ENCODE peak calls at places on chromosomes 7 and 10, in ten cellular contexts. X, D, B, J, Q, M, G, I, K and V are unnamed samples.

GRCh38 chr10:79146611-79147130 is 77.9 kb downstream of the ZMIZ1 start:
- DNase-seq in X (no peak), D (peak; percentile 56), B (peak; percentile 62), J (no peak), Q (no peak), M (no peak), G (no peak), I (no peak), K (no peak), V (no peak)

GRCh38 chr10:115948415-115948814 is 324.6 kb downstream of the GFRA1 start:
- DNase-seq in X (no peak), D (no peak), B (no peak), J (no peak), Q (no peak), M (no peak), G (no peak), I (peak; percentile 24), K (no peak), V (no peak)

GRCh38 chr10:124743188-124744046 is 761 bp downstream of the FAM53B start:
- DNase-seq in X (peak; percentile 34), D (no peak), B (peak; percentile 48), J (no peak), Q (peak; percentile 57), M (no peak), G (no peak), I (peak; percentile 63), K (peak; percentile 49), V (no peak)

GRCh38 chr10:100998183-100998990 is 1.2 kb upstream of the LZTS2 start:
- DNase-seq in X (peak; percentile 82), D (peak; percentile 90), B (peak; percentile 90), J (no peak), Q (peak; percentile 69), M (no peak), G (peak; percentile 72), I (peak; percentile 87), K (peak; percentile 66), V (peak; percentile 72)

GRCh38 chr10:49650724-49651034 is 28.8 kb upstream of the C10orf53 start:
- DNase-seq in X (no peak), D (no peak), B (no peak), J (no peak), Q (no peak), M (no peak), G (no peak), I (no peak), K (no peak), V (peak; percentile 75)

GRCh38 chr7:17696422-17696821 is 243.9 kb downstream of the SNX13 start:
- DNase-seq in X (peak; percentile 86), D (peak; percentile 16), B (peak; percentile 19), J (peak; percentile 94), Q (peak; percentile 99), M (no peak), G (no peak), I (no peak), K (no peak), V (no peak)

GRCh38 chr10:70662362-70663220 is 9.7 kb upstream of the ADAMTS14 start:
- DNase-seq in X (peak; percentile 83), D (no peak), B (no peak), J (peak; percentile 6), Q (no peak), M (no peak), G (no peak), I (no peak), K (no peak), V (peak; percentile 19)

GRCh38 chr10:110786172-110786571 is 85.6 kb upstream of the PDCD4 start:
- DNase-seq in X (no peak), D (no peak), B (no peak), J (no peak), Q (peak; percentile 76), M (no peak), G (no peak), I (no peak), K (no peak), V (no peak)

GRCh38 chr10:514137-514671 is 175.3 kb downstream of the DIP2C start:
- DNase-seq in X (no peak), D (no peak), B (no peak), J (no peak), Q (no peak), M (no peak), G (no peak), I (no peak), K (no peak), V (no peak)

GRCh38 chr10:49844775-49845561 is 82.8 kb upstream of the OGDHL start:
- DNase-seq in X (peak; percentile 74), D (peak; percentile 26), B (peak; percentile 4), J (no peak), Q (peak; percentile 59), M (no peak), G (no peak), I (no peak), K (no peak), V (no peak)

GRCh38 chr7:90835861-90836260 is 239.7 kb downstream of the CDK14 start:
- DNase-seq in X (no peak), D (no peak), B (no peak), J (no peak), Q (peak; percentile 50), M (no peak), G (no peak), I (no peak), K (no peak), V (no peak)
- TF ChIP-seq CTCF in X (no peak), D (no peak), B (no peak), J (no peak), Q (no peak), M (no peak), G (no peak), I (no peak), K (no peak), V (no peak)

GRCh38 chr10:103745264-103746247 is 109.8 kb downstream of the SH3PXD2A start:
- DNase-seq in X (no peak), D (peak; percentile 28), B (no peak), J (peak; percentile 91), Q (peak; percentile 90), M (no peak), G (no peak), I (no peak), K (no peak), V (no peak)
- TF ChIP-seq CTCF in X (no peak), D (no peak), B (no peak), J (no peak), Q (no peak), M (no peak), G (no peak), I (no peak), K (no peak), V (no peak)

DNA sequence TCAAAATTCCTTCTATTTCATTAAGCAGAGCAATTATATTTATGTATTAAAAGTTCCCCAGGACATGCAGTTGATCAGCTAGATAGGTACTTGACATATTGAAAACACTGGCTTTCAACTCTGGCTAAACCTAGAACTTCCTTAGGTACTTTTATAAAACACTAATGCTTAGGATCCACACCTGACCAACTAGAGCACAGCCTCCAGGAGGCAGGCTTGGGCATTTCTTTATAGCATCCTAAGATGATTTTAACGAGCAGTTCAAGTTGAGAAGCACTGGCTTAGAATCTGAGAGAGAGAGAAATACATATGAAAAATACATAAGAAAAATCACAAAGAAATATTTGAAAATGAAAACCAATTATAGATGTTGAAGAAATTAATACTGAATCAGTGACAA is 20.8 kb downstream of the SLC26A5 start:
- DNase-seq in X (no peak), D (no peak), B (no peak), J (no peak), Q (no peak), M (no peak), G (no peak), I (no peak), K (no peak), V (no peak)
- TF ChIP-seq CTCF in X (peak; percentile 12), D (no peak), B (no peak), J (no peak), Q (no peak), M (no peak), G (no peak), I (no peak), K (no peak), V (no peak)

GRCh38 chr7:123769371-123769770 is 20.6 kb upstream of the WASL start:
- DNase-seq in X (peak; percentile 54), D (no peak), B (no peak), J (peak; percentile 67), Q (peak; percentile 89), M (no peak), G (no peak), I (no peak), K (no peak), V (no peak)

GRCh38 chr7:123772652-123773051 is 23.8 kb upstream of the WASL start:
- DNase-seq in X (no peak), D (no peak), B (no peak), J (no peak), Q (no peak), M (no peak), G (no peak), I (no peak), K (no peak), V (no peak)

GRCh38 chr7:123771846-123772245 is 23.0 kb upstream of the WASL start:
- DNase-seq in X (no peak), D (no peak), B (no peak), J (no peak), Q (no peak), M (no peak), G (no peak), I (no peak), K (no peak), V (no peak)

GRCh38 chr7:123770378-123770777 is 21.6 kb upstream of the WASL start:
- DNase-seq in X (peak; percentile 82), D (no peak), B (no peak), J (peak; percentile 76), Q (peak; percentile 98), M (no peak), G (peak; percentile 66), I (no peak), K (no peak), V (no peak)

DNA sequence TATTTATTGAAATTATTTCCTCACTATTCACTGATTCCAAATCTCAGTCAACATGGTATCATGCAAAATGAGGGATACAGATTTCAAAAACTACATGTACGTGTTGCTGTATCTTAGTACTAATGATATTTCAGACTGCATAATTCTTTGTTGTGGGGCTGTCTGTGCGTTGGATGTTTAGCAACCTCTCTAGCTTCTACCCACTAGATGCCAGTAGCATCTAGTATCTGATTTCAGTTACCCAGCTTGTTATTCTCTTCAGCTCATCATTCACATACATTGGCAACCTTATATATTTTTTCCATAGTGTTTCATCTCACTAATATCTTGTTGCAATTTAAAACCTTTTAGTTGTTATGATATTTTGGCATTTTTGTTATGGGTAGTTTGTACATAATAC is 22.5 kb upstream of the WASL start:
- DNase-seq in X (no peak), D (no peak), B (no peak), J (no peak), Q (no peak), M (no peak), G (no peak), I (no peak), K (no peak), V (no peak)
- TF ChIP-seq CTCF in X (no peak), D (no peak), B (no peak), J (peak; percentile 19), Q (peak; percentile 23), M (no peak), G (no peak), I (no peak), K (no peak), V (no peak)

GRCh38 chr10:59388577-59388976 is 26.2 kb upstream of the FAM13C start:
- DNase-seq in X (no peak), D (no peak), B (no peak), J (no peak), Q (no peak), M (no peak), G (no peak), I (peak; percentile 9), K (no peak), V (no peak)
- TF ChIP-seq CTCF in X (no peak), D (no peak), B (no peak), J (no peak), Q (no peak), M (no peak), G (no peak), I (no peak), K (no peak), V (no peak)